ENCODE peak calls at places on chromosome 1, in five cellular contexts. U is esophagus squamous epithelium, T is HFF-Myc, Y is psoas muscle, C is choroid plexus epithelial cell. I is an unnamed sample.

GRCh38 chr1:113140588-113141446 is 67.8 kb downstream of the LRIG2 start:
- DNase-seq in U (no peak), T (peak; percentile 43), C (peak; percentile 77), Y (peak; percentile 40), I (peak; percentile 66)

GRCh38 chr1:9107156-9107555 is 21.7 kb downstream of the GPR157 start:
- DNase-seq in C (peak; percentile 28), U (no peak), T (no peak), Y (no peak), I (no peak)

GRCh38 chr1:34657849-34658248 is 97.0 kb upstream of the GJB5 start:
- DNase-seq in T (no peak), Y (no peak), C (no peak), U (no peak), I (no peak)

GRCh38 chr1:25575191-25575590 is 31.8 kb downstream of the LDLRAP1 start:
- DNase-seq in T (no peak), Y (no peak), U (no peak), C (no peak), I (no peak)

GRCh38 chr1:3133671-3134070 is 64.7 kb downstream of the PRDM16 start:
- DNase-seq in U (no peak), Y (no peak), T (no peak), C (no peak), I (no peak)

GRCh38 chr1:29245876-29246275 is 9.6 kb downstream of the PTPRU start:
- DNase-seq in U (no peak), C (peak; percentile 68), Y (no peak), T (no peak), I (peak; percentile 44)

GRCh38 chr1:244050835-244051444 is at the start of gene ZBTB18:
- DNase-seq in C (peak; percentile 87), T (no peak), Y (no peak), U (no peak), I (peak; percentile 42)

GRCh38 chr1:198122693-198123092 is 34.1 kb upstream of the NEK7 start:
- DNase-seq in C (peak; percentile 32), U (no peak), T (no peak), Y (no peak), I (no peak)

GRCh38 chr1:34101151-34101550 is 63.9 kb downstream of the CSMD2 start:
- DNase-seq in Y (no peak), U (no peak), T (no peak), C (peak; percentile 1), I (peak; percentile 28)

GRCh38 chr1:192439373-192440025 is 122.7 kb downstream of the RGS21 start:
- DNase-seq in T (peak; percentile 54), C (peak; percentile 61), Y (no peak), U (no peak), I (no peak)

GRCh38 chr1:246705368-246705767 is 18.8 kb upstream of the SCCPDH start:
- DNase-seq in C (peak; percentile 95), Y (no peak), T (peak; percentile 40), U (no peak), I (peak; percentile 97)

GRCh38 chr1:199122532-199123311 is 483.9 kb downstream of the PTPRC start:
- DNase-seq in U (no peak), C (peak; percentile 12), Y (no peak), T (no peak), I (peak; percentile 2)

GRCh38 chr1:241482761-241483250 is 36.7 kb downstream of the FH start:
- DNase-seq in C (peak; percentile 24), T (no peak), Y (no peak), U (no peak), I (peak; percentile 8)

GRCh38 chr1:31390071-31390470 is 17.2 kb upstream of the FABP3 start:
- DNase-seq in C (no peak), Y (no peak), T (no peak), U (no peak), I (no peak)

GRCh38 chr1:153705484-153705883 is 22.4 kb upstream of the INTS3 start:
- DNase-seq in U (no peak), C (no peak), T (no peak), Y (no peak), I (no peak)

GRCh38 chr1:61851849-61852692 is 109.8 kb downstream of the PATJ start:
- DNase-seq in Y (no peak), U (no peak), C (peak; percentile 90), T (peak; percentile 56), I (peak; percentile 77)

GRCh38 chr1:177281901-177282300 is 111.1 kb downstream of the BRINP2 start:
- DNase-seq in U (no peak), C (no peak), T (no peak), Y (no peak), I (no peak)

GRCh38 chr1:78678324-78678723 is 28.7 kb downstream of the IFI44 start:
- DNase-seq in U (no peak), C (peak; percentile 16), T (no peak), Y (no peak), I (no peak)

GRCh38 chr1:234972411-234973191 is 156.0 kb downstream of the TOMM20 start:
- DNase-seq in T (no peak), U (no peak), Y (no peak), C (no peak), I (no peak)

GRCh38 chr1:157580179-157580827 is 17.6 kb downstream of the FCRL4 start:
- DNase-seq in Y (no peak), T (peak; percentile 27), C (peak; percentile 74), U (no peak), I (peak; percentile 56)

GRCh38 chr1:23751815-23752200 is 8.5 kb downstream of the ELOA start:
- DNase-seq in U (no peak), C (no peak), T (no peak), Y (no peak), I (no peak)

GRCh38 chr1:213250041-213250440 is 199.0 kb downstream of the RPS6KC1 start:
- DNase-seq in T (no peak), U (no peak), C (no peak), Y (no peak), I (no peak)

GRCh38 chr1:50973875-50974617 is 4.0 kb downstream of the CDKN2C start:
- DNase-seq in T (no peak), U (no peak), Y (no peak), C (no peak), I (no peak)

GRCh38 chr1:34165422-34165921 is 442 bp upstream of the CSMD2 start:
- DNase-seq in C (no peak), T (no peak), U (no peak), Y (no peak), I (peak; percentile 1)

GRCh38 chr1:218748071-218748470 is 402.9 kb downstream of the TGFB2 start:
- DNase-seq in Y (no peak), T (no peak), C (no peak), U (no peak), I (no peak)

GRCh38 chr1:185541861-185542260 is 192.3 kb upstream of the HMCN1 start:
- DNase-seq in U (no peak), Y (no peak), C (peak; percentile 22), T (no peak), I (peak; percentile 62)

GRCh38 chr1:44072204-44072603 is 40.9 kb upstream of the SLC6A9 start:
- DNase-seq in C (peak; percentile 89), U (no peak), Y (no peak), T (peak; percentile 79), I (peak; percentile 89)

GRCh38 chr1:235093013-235093618 is 35.5 kb downstream of the TOMM20 start:
- DNase-seq in C (peak; percentile 86), T (no peak), Y (no peak), U (no peak), I (peak; percentile 76)

GRCh38 chr1:44029911-44030605 is 1.2 kb downstream of the SLC6A9 start:
- DNase-seq in U (peak; percentile 58), T (no peak), C (peak; percentile 89), Y (peak; percentile 89), I (peak; percentile 92)

GRCh38 chr1:216293673-216294072 is 129.6 kb downstream of the USH2A start:
- DNase-seq in T (no peak), Y (no peak), U (no peak), C (peak; percentile 73), I (peak; percentile 42)

GRCh38 chr1:200364831-200365230 is 45.0 kb downstream of the ZNF281 start:
- DNase-seq in U (no peak), C (no peak), Y (no peak), T (no peak), I (peak; percentile 58)
- H3K4me3 ChIP-seq in U (no peak overlapping the region), C (no peak overlapping the region), Y (no peak overlapping the region), T (no peak overlapping the region), I (no peak overlapping the region)

DNA sequence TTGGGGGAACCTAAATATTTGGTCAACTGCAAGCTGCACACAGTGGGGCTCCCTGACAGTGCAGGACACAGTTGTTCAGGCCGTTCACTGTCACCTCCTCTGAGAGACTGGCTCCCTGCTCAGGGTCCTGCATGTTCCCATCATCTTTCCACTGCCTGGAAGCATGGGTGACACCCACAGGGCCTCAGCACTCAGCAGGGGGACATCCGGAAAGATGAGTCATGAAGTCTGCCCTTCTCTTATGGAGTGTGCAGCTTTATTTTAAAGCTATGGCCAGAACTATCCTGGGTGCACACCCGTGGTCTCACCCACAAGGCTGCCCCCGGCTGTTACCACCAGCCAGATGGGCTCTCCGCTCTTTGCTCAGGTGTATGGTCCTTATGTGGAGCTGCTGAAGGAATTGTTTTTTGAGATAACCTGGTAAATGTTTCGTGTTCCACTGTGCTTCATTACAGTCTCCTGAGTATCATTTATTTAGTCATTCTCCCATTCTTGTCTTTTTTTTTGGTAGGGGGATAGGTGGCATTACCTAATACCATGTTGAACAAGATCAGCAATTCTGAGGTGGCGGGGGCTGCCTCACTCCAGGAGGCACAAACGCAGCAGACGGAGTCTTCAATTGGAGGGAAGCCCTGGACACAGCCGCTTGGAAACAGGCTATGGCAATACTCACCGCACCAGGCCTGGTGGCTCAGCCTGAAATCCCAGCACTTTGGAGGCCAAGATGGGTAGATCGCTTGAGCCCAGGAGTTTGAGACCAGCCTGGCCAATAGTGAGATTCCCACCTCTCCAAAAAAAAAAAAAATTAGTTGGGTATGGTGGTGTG is 14.3 kb downstream of the TRIM11 start:
- DNase-seq in Y (peak; percentile 8), C (peak; percentile 79), T (no peak), U (no peak), I (no peak)
- TF ChIP-seq CTCF in Y (no peak), C (no peak), T (no peak), U (no peak), I (no peak)

DNA sequence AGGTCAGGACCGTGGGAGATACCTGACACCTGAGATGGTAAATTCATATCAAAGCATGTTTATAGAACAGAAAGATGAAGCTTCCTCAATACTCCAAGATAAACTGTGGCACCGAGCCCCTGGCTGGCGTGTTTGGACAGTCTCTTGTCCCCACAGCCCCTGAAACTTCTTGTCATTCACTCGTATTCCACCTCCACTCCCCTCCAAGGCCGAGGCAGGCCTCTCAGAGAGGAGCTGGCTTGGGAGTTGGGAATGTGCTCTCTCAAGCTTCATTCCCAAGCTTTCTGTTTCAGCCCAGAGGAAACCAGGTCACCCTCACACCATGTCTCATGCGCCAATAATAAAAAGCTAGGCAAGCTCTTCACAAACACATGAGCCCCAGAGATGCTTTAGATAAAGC is 86.1 kb downstream of the NPHP4 start:
- DNase-seq in Y (no peak), U (no peak), T (no peak), C (no peak), I (no peak)
- H3K4me3 ChIP-seq in Y (no peak overlapping the region), U (no peak overlapping the region), T (no peak overlapping the region), C (no peak overlapping the region), I (no peak overlapping the region)

DNA sequence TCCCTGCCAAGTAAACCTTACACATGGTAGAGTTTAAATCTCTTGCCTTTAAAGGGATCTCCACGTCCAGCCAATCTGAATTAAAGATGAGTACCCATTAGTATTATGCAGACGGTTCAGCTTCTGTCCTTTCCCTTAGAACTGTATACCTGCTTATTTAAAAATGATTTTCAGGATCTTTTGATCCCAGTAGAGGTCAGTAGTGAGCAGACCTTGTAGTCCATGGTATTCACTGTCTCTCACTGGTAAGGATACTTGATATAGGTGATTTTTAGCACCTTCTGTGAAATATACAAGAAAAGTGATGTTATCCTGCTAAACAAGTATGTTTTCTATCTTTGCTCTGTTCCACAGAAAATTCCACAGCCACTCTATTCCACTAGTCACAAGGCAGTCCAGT is 1211.6 kb upstream of the ADGRL4 start:
- DNase-seq in Y (no peak), U (no peak), C (peak; percentile 73), T (peak; percentile 29), I (peak; percentile 24)
- TF ChIP-seq CTCF in Y (peak; percentile 16), U (peak; percentile 29), C (peak; percentile 67), T (peak; percentile 55), I (peak; percentile 58)

I was measured in fibroblast of villous mesenchyme.